ENCODE peak calls at places on chromosomes 1 and 21, in eight cellular contexts. Q is T-helper 17 cell; W is fibroblast of the aortic adventitia; M is germinal center; S is activated T-cell treated with anti-CD3 and anti-CD28 coated beads, Interleukin-2, amount 50 U/mL, for 4 hours; T is NCI-H524; L is breast epithelium; Y is stimulated activated CD4-positive, alpha-beta T cell treated with anti-CD3 and anti-CD28 coated beads, Interleukin-4, amount 100 ng/mL, for 24 hours. N is an unnamed sample.

GRCh38 chr1:244289976-244290375 is 161.7 kb downstream of the ADSS2 start:
- DNase-seq in Q (no peak), W (no peak), M (no peak), S (no peak), T (no peak), L (no peak), Y (no peak), N (no peak)

GRCh38 chr1:24364975-24365678 is 46.0 kb downstream of the GRHL3 start:
- DNase-seq in Q (no peak), W (peak), M (no peak), S (no peak), T (peak), L (no peak), Y (peak), N (peak)

GRCh38 chr1:89198500-89199072 is at the start of gene GBP4:
- DNase-seq in Q (peak), W (peak), M (peak), S (peak), T (no peak), L (peak), Y (peak), N (peak)

GRCh38 chr1:48109390-48110009 is 112.3 kb upstream of the TRABD2B start:
- DNase-seq in Q (no peak), W (peak), M (no peak), S (no peak), T (peak), L (no peak), Y (no peak), N (peak)

GRCh38 chr1:89262643-89263042 is 10.0 kb downstream of the GBP5 start:
- DNase-seq in Q (no peak), W (peak), M (no peak), S (no peak), T (no peak), L (no peak), Y (no peak), N (no peak)

GRCh38 chr1:192826791-192827477 is 18.1 kb downstream of the RGS2 start:
- DNase-seq in Q (no peak), W (peak), M (no peak), S (no peak), T (no peak), L (no peak), Y (no peak), N (peak)

GRCh38 chr1:204377800-204378608 is 18.3 kb upstream of the PLEKHA6 start:
- DNase-seq in Q (peak), W (no peak), M (peak), S (peak), T (peak), L (no peak), Y (peak), N (peak)

GRCh38 chr1:37239225-37239740 is 205.0 kb upstream of the GRIK3 start:
- DNase-seq in Q (no peak), W (no peak), M (no peak), S (no peak), T (peak), L (no peak), Y (no peak), N (no peak)

GRCh38 chr1:81414417-81415087 is 386.2 kb upstream of the ADGRL2 start:
- DNase-seq in Q (no peak), W (peak), M (peak), S (no peak), T (peak), L (no peak), Y (no peak), N (peak)

GRCh38 chr1:38025233-38025632 is 12.7 kb downstream of the UTP11 start:
- DNase-seq in Q (no peak), W (no peak), M (no peak), S (no peak), T (no peak), L (no peak), Y (no peak), N (no peak)

GRCh38 chr21:42120904-42121535 is 49.9 kb downstream of the UMODL1 start:
- DNase-seq in Q (no peak), W (no peak), M (peak), S (no peak), T (no peak), L (no peak), Y (no peak), N (no peak)

GRCh38 chr1:201883786-201884185 is 4.9 kb upstream of the SHISA4 start:
- DNase-seq in Q (no peak), W (peak), M (no peak), S (no peak), T (no peak), L (no peak), Y (no peak), N (no peak)

N was measured in foreskin fibroblast.